ENCODE peak calls at places on chromosomes 2 and 18, in eight cellular contexts. U, W, N, F, C, X, J and K are unnamed samples.

GRCh38 chr2:100520224-100520623 is 42.6 kb upstream of the PDCL3 start:
- DNase-seq in C (no peak), J (peak), W (no peak), F (no peak), U (no peak), X (no peak), N (no peak), K (no peak)

GRCh38 chr2:185979546-185980071 is 241.0 kb downstream of the FSIP2 start:
- DNase-seq in C (no peak), U (peak), F (peak), J (peak), W (no peak), X (peak), N (peak), K (no peak)

GRCh38 chr2:203280428-203281064 is 41.7 kb downstream of the CYP20A1 start:
- DNase-seq in C (peak), N (no peak), U (no peak), W (no peak), X (no peak), J (no peak), F (peak), K (no peak)

GRCh38 chr2:101121174-101121573 is 30.0 kb downstream of the TBC1D8 start:
- DNase-seq in F (no peak), J (no peak), N (no peak), W (peak), U (no peak), C (no peak), X (no peak), K (no peak)

GRCh38 chr2:30236591-30237245 is 5.4 kb downstream of the LBH start:
- DNase-seq in X (no peak), N (no peak), W (peak), F (no peak), J (no peak), C (no peak), U (no peak), K (peak)

GRCh38 chr2:117537030-117537429 is 277.5 kb upstream of the DDX18 start:
- DNase-seq in J (no peak), N (no peak), F (no peak), C (no peak), X (no peak), W (no peak), U (peak), K (no peak)

GRCh38 chr2:49240608-49241007 is 86.3 kb upstream of the FSHR start:
- DNase-seq in C (no peak), J (no peak), F (no peak), N (no peak), U (peak), X (peak), W (no peak), K (no peak)

GRCh38 chr2:120511546-120512320 is 165.8 kb downstream of the INHBB start:
- DNase-seq in J (no peak), C (no peak), W (no peak), X (peak), F (no peak), N (no peak), U (no peak), K (no peak)

GRCh38 chr2:179613701-179614100 is 247.7 kb downstream of the ZNF385B start:
- DNase-seq in F (no peak), J (peak), W (no peak), C (no peak), N (no peak), U (no peak), X (no peak), K (no peak)

GRCh38 chr18:48797841-48798255 is 152.9 kb downstream of the SMAD7 start:
- DNase-seq in N (no peak), W (no peak), F (no peak), U (peak), C (no peak), J (no peak), X (no peak), K (peak)

GRCh38 chr2:15173506-15173905 is 387.6 kb downstream of the NBAS start:
- DNase-seq in F (no peak), U (no peak), X (no peak), J (no peak), N (no peak), C (no peak), W (no peak), K (no peak)

GRCh38 chr2:203662963-203663362 is 43.5 kb upstream of the CD28 start:
- DNase-seq in W (no peak), C (no peak), F (no peak), N (no peak), U (no peak), X (no peak), J (no peak), K (no peak)

GRCh38 chr18:52670903-52671302 is 330.9 kb downstream of the DCC start:
- DNase-seq in U (peak), N (no peak), J (peak), F (no peak), C (peak), X (no peak), W (no peak), K (no peak)

GRCh38 chr2:44912660-44913059 is 28.8 kb upstream of the SIX3 start:
- DNase-seq in J (no peak), F (no peak), N (no peak), X (no peak), U (peak), C (peak), W (no peak), K (no peak)

GRCh38 chr2:180742809-180743208 is 237.6 kb upstream of the UBE2E3 start:
- DNase-seq in W (no peak), F (no peak), N (no peak), X (no peak), C (peak), U (peak), J (peak), K (no peak)

GRCh38 chr2:170087394-170087793 is 90.6 kb upstream of the MYO3B start:
- DNase-seq in W (no peak), J (no peak), F (no peak), N (no peak), C (no peak), U (no peak), X (no peak), K (no peak)

GRCh38 chr2:231191896-231192872 is 6.2 kb upstream of the ARMC9 start:
- DNase-seq in F (no peak), X (peak), U (peak), C (peak), N (peak), J (no peak), W (peak), K (peak)

GRCh38 chr2:27956895-27957294 is 66.4 kb downstream of the BABAM2 start:
- DNase-seq in J (peak), C (peak), F (no peak), N (no peak), U (no peak), X (no peak), W (no peak), K (no peak)

GRCh38 chr18:63138469-63139340 is 180.9 kb downstream of the BCL2 start:
- DNase-seq in X (peak), W (no peak), U (peak), N (peak), C (no peak), J (no peak), F (no peak), K (no peak)

GRCh38 chr2:144198116-144198515 is 321.8 kb downstream of the ZEB2 start:
- DNase-seq in F (no peak), N (no peak), C (peak), X (no peak), W (no peak), J (peak), U (peak), K (no peak)

GRCh38 chr18:23301971-23302370 is 151.1 kb upstream of the RIOK3 start:
- DNase-seq in U (no peak), J (no peak), X (no peak), N (peak), F (no peak), W (no peak), C (no peak), K (no peak)

DNA sequence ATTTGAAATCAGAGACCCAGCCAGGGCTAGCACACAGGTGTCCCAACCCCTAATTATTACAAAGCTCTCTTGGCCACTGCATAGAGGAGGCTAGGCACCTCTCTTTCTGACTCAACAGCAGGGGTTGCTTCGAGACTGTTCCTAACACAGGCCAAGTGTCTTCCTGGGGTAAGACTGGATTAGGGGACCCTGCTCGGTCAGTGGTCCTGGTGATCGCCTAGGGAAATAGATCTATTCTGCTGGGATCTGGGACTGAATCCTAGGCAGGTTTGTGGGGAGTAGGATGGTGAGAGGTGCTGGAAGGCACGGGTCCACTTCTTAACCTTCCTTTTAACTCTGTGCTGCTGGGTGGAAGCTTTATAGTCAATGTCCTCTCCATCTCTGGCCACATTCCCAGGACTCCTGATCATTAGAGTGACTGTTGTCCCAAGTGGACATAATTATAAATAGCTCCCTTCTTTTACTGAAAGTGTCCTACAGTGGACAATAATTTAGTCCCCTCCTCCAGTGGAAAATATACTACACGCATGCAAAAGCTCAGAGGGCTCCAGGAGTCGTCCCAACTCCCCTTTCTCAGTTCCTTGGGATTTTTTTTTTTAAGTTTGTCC is 1.4 kb upstream of the TRIB2 start:
- DNase-seq in C (no peak), J (no peak), U (peak), W (no peak), N (no peak), F (no peak), X (peak), K (no peak)
- H3K4me3 ChIP-seq in C (peak), J (peak), U (no peak), W (no peak), N (peak), F (no peak), X (no peak), K (peak)

DNA sequence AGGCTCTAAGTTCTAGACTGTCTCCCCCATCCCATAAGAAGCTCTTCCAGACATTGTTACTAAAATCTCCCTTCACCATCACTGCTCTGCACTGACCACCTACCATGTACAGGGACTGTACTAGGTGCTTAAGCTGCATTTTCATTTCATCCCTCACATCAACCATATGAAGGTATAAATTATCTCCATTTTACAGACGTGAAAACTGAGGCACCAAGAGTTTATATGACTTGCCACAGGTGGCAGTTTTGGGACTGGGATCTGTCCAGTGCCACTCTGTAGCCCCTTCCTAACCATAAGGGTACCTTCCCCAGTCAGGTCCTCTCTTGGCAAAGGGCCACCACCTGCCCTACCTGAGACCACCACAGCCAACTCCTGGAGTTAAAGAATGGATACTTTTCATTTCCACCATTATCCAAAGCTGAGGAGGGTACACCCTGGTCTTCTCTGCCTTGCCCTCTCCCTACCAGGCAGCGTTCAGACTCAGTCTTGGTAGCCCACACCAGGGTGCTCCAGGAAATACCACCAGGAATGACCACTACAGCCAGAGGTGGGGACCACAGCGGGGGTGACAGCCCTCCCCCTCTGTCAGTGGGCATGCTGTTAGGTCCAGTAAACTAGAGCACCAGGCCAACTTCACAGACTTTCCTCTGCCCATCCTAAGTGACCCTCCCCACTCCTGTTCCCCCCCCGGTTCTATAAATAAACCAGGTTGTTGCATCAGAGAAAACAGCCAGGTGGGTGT is 2.8 kb downstream of the RAB11FIP5 start:
- DNase-seq in W (no peak), N (no peak), F (no peak), J (no peak), U (no peak), C (no peak), X (no peak), K (peak)
- H3K4me3 ChIP-seq in W (peak), N (no peak), F (peak), J (no peak), U (no peak), C (peak), X (no peak), K (peak)

GRCh38 chr18:37393221-37393828 is 172.3 kb downstream of the CELF4 start:
- DNase-seq in F (no peak), N (no peak), U (no peak), C (no peak), J (no peak), X (peak), W (no peak), K (no peak)
- H3K4me3 ChIP-seq in F (no peak), N (no peak), U (no peak), C (no peak), J (no peak), X (peak), W (peak), K (no peak)

GRCh38 chr2:98607104-98607503 is 1.2 kb downstream of the COA5 start:
- DNase-seq in U (no peak), F (no peak), X (no peak), C (no peak), N (no peak), J (no peak), W (no peak), K (no peak)
- H3K4me3 ChIP-seq in U (no peak), F (peak), X (peak), C (peak), N (peak), J (peak), W (peak), K (peak)

GRCh38 chr2:53787911-53788289 is 1.1 kb downstream of the ERLEC1 start:
- DNase-seq in W (no peak), C (peak), U (no peak), X (no peak), F (no peak), J (peak), N (no peak), K (no peak)
- H3K4me3 ChIP-seq in W (peak), C (peak), U (peak), X (peak), F (peak), J (peak), N (peak), K (peak)

DNA sequence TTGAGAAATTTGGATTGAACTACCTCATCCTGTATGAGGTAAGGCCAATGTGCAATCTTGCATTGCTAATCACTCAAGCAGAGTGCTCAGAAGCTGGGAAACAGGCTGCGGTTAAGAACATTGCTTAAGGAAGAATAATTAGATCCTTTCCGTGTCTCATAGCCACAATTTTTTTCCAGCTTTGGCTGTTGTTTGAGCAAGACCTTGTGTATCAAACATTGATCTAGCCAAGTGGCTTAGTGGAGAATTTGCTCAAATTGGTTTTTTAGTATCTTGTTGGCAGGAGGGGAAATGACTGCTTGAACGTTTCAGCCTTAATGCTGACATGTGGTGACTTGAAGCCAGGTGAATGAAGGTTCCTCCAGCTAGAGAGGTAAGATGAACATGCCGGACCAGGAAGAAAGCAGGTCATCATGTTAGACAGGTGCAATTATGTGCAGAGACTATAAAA is 98.7 kb upstream of the CYP1B1 start:
- DNase-seq in N (no peak), J (peak), U (peak), X (no peak), F (peak), W (no peak), C (peak), K (no peak)
- H3K4me3 ChIP-seq in N (no peak), J (no peak), U (no peak), X (no peak), F (no peak), W (no peak), C (no peak), K (no peak)

GRCh38 chr2:128092656-128093055 is 1.7 kb downstream of the UGGT1 start:
- DNase-seq in C (no peak), U (peak), F (no peak), N (no peak), J (no peak), W (no peak), X (no peak), K (no peak)
- H3K4me3 ChIP-seq in C (peak), U (no peak), F (no peak), N (no peak), J (peak), W (peak), X (no peak), K (no peak)